ENCODE peak calls at places on chromosome 20, in nine cellular contexts. One of them, this sample, is unnamed.

GRCh38 chr20:41508335-41508734 is 109.8 kb downstream of the CHD6 start:
- DNase-seq in OCI-LY7: no peak
- DNase-seq in substantia nigra: no peak
- DNase-seq in tibial nerve: no peak
- DNase-seq in ascending aorta: no peak
- DNase-seq in heart right ventricle: no peak
- DNase-seq in lower lobe of right lung: no peak
- DNase-seq in brain microvascular endothelial cell: no peak
- DNase-seq in GM23248: no peak
- DNase-seq in this sample: no peak

GRCh38 chr20:46398963-46399362 is 7.5 kb downstream of the ELMO2 start:
- DNase-seq in OCI-LY7: no peak
- DNase-seq in substantia nigra: no peak
- DNase-seq in tibial nerve: no peak
- DNase-seq in ascending aorta: no peak
- DNase-seq in heart right ventricle: no peak
- DNase-seq in lower lobe of right lung: no peak
- DNase-seq in brain microvascular endothelial cell: no peak
- DNase-seq in GM23248: no peak
- DNase-seq in this sample: no peak

GRCh38 chr20:34706022-34706875 is 2.1 kb downstream of the TP53INP2 start:
- DNase-seq in OCI-LY7: no peak
- DNase-seq in substantia nigra: no peak
- DNase-seq in tibial nerve: no peak
- DNase-seq in ascending aorta: no peak
- DNase-seq in heart right ventricle: no peak
- DNase-seq in lower lobe of right lung: no peak
- DNase-seq in brain microvascular endothelial cell: no peak
- DNase-seq in GM23248: no peak
- DNase-seq in this sample: no peak

GRCh38 chr20:13060327-13060726 is 51.6 kb downstream of the SPTLC3 start:
- DNase-seq in OCI-LY7: no peak
- DNase-seq in substantia nigra: no peak
- DNase-seq in tibial nerve: no peak
- DNase-seq in ascending aorta: no peak
- DNase-seq in heart right ventricle: no peak
- DNase-seq in lower lobe of right lung: no peak
- DNase-seq in brain microvascular endothelial cell: no peak
- DNase-seq in GM23248: no peak
- DNase-seq in this sample: no peak

GRCh38 chr20:48630342-48631075 is 197.3 kb downstream of the PREX1 start:
- DNase-seq in OCI-LY7: no peak
- DNase-seq in substantia nigra: no peak
- DNase-seq in tibial nerve: no peak
- DNase-seq in ascending aorta: no peak
- DNase-seq in heart right ventricle: no peak
- DNase-seq in lower lobe of right lung: peak
- DNase-seq in brain microvascular endothelial cell: no peak
- DNase-seq in GM23248: no peak
- DNase-seq in this sample: peak

GRCh38 chr20:46304361-46304760 is 3.9 kb downstream of the CDH22 start:
- DNase-seq in OCI-LY7: no peak
- DNase-seq in substantia nigra: no peak
- DNase-seq in tibial nerve: no peak
- DNase-seq in ascending aorta: no peak
- DNase-seq in heart right ventricle: no peak
- DNase-seq in lower lobe of right lung: no peak
- DNase-seq in brain microvascular endothelial cell: no peak
- DNase-seq in GM23248: no peak
- DNase-seq in this sample: no peak

GRCh38 chr20:32285621-32286334 is 8.3 kb downstream of the KIF3B start:
- DNase-seq in OCI-LY7: peak
- DNase-seq in substantia nigra: no peak
- DNase-seq in tibial nerve: no peak
- DNase-seq in ascending aorta: no peak
- DNase-seq in heart right ventricle: peak
- DNase-seq in lower lobe of right lung: no peak
- DNase-seq in brain microvascular endothelial cell: peak
- DNase-seq in GM23248: peak
- DNase-seq in this sample: no peak

GRCh38 chr20:11453430-11453829 is 464.3 kb upstream of the BTBD3 start:
- DNase-seq in OCI-LY7: no peak
- DNase-seq in substantia nigra: no peak
- DNase-seq in tibial nerve: no peak
- DNase-seq in ascending aorta: no peak
- DNase-seq in heart right ventricle: no peak
- DNase-seq in lower lobe of right lung: no peak
- DNase-seq in brain microvascular endothelial cell: peak
- DNase-seq in GM23248: peak
- DNase-seq in this sample: no peak

GRCh38 chr20:62501801-62502495 is 26.2 kb upstream of the GATA5 start:
- DNase-seq in OCI-LY7: no peak
- DNase-seq in substantia nigra: no peak
- DNase-seq in tibial nerve: no peak
- DNase-seq in ascending aorta: peak
- DNase-seq in heart right ventricle: no peak
- DNase-seq in lower lobe of right lung: no peak
- DNase-seq in brain microvascular endothelial cell: peak
- DNase-seq in GM23248: peak
- DNase-seq in this sample: no peak

GRCh38 chr20:31691646-31692275 is 30.9 kb downstream of the BCL2L1 start:
- DNase-seq in OCI-LY7: peak
- DNase-seq in substantia nigra: no peak
- DNase-seq in tibial nerve: no peak
- DNase-seq in ascending aorta: no peak
- DNase-seq in heart right ventricle: no peak
- DNase-seq in lower lobe of right lung: no peak
- DNase-seq in brain microvascular endothelial cell: no peak
- DNase-seq in GM23248: peak
- DNase-seq in this sample: no peak

GRCh38 chr20:47269309-47270165 is 87.0 kb downstream of the ZMYND8 start:
- DNase-seq in OCI-LY7: no peak
- DNase-seq in substantia nigra: no peak
- DNase-seq in tibial nerve: no peak
- DNase-seq in ascending aorta: no peak
- DNase-seq in heart right ventricle: no peak
- DNase-seq in lower lobe of right lung: no peak
- DNase-seq in brain microvascular endothelial cell: no peak
- DNase-seq in GM23248: peak
- DNase-seq in this sample: no peak

GRCh38 chr20:61391812-61392520 is 139.9 kb downstream of the CDH4 start:
- DNase-seq in OCI-LY7: no peak
- DNase-seq in substantia nigra: no peak
- DNase-seq in tibial nerve: no peak
- DNase-seq in ascending aorta: no peak
- DNase-seq in heart right ventricle: no peak
- DNase-seq in lower lobe of right lung: no peak
- DNase-seq in brain microvascular endothelial cell: no peak
- DNase-seq in GM23248: peak
- DNase-seq in this sample: no peak

GRCh38 chr20:8447262-8448120 is 315.4 kb downstream of the PLCB1 start:
- DNase-seq in OCI-LY7: no peak
- DNase-seq in substantia nigra: no peak
- DNase-seq in tibial nerve: no peak
- DNase-seq in ascending aorta: no peak
- DNase-seq in heart right ventricle: no peak
- DNase-seq in lower lobe of right lung: no peak
- DNase-seq in brain microvascular endothelial cell: no peak
- DNase-seq in GM23248: no peak
- DNase-seq in this sample: no peak

GRCh38 chr20:419556-420168 is 11.6 kb downstream of the RBCK1 start:
- DNase-seq in OCI-LY7: peak
- DNase-seq in substantia nigra: no peak
- DNase-seq in tibial nerve: no peak
- DNase-seq in ascending aorta: no peak
- DNase-seq in heart right ventricle: no peak
- DNase-seq in lower lobe of right lung: no peak
- DNase-seq in brain microvascular endothelial cell: no peak
- DNase-seq in GM23248: no peak
- DNase-seq in this sample: no peak

GRCh38 chr20:36471885-36472642 is 69.3 kb upstream of the MYL9 start:
- DNase-seq in OCI-LY7: no peak
- DNase-seq in substantia nigra: no peak
- DNase-seq in tibial nerve: no peak
- DNase-seq in ascending aorta: no peak
- DNase-seq in heart right ventricle: no peak
- DNase-seq in lower lobe of right lung: no peak
- DNase-seq in brain microvascular endothelial cell: no peak
- DNase-seq in GM23248: no peak
- DNase-seq in this sample: no peak

GRCh38 chr20:36474563-36474962 is 66.8 kb upstream of the MYL9 start:
- DNase-seq in OCI-LY7: no peak
- DNase-seq in substantia nigra: no peak
- DNase-seq in tibial nerve: no peak
- DNase-seq in ascending aorta: no peak
- DNase-seq in heart right ventricle: no peak
- DNase-seq in lower lobe of right lung: no peak
- DNase-seq in brain microvascular endothelial cell: no peak
- DNase-seq in GM23248: no peak
- DNase-seq in this sample: no peak

GRCh38 chr20:36472656-36473071 is 68.7 kb upstream of the MYL9 start:
- DNase-seq in OCI-LY7: no peak
- DNase-seq in substantia nigra: no peak
- DNase-seq in tibial nerve: no peak
- DNase-seq in ascending aorta: no peak
- DNase-seq in heart right ventricle: peak
- DNase-seq in lower lobe of right lung: peak
- DNase-seq in brain microvascular endothelial cell: no peak
- DNase-seq in GM23248: peak
- DNase-seq in this sample: peak

GRCh38 chr20:36470482-36471062 is 70.7 kb upstream of the MYL9 start:
- DNase-seq in OCI-LY7: peak
- DNase-seq in substantia nigra: no peak
- DNase-seq in tibial nerve: no peak
- DNase-seq in ascending aorta: no peak
- DNase-seq in heart right ventricle: no peak
- DNase-seq in lower lobe of right lung: no peak
- DNase-seq in brain microvascular endothelial cell: no peak
- DNase-seq in GM23248: no peak
- DNase-seq in this sample: no peak

DNA sequence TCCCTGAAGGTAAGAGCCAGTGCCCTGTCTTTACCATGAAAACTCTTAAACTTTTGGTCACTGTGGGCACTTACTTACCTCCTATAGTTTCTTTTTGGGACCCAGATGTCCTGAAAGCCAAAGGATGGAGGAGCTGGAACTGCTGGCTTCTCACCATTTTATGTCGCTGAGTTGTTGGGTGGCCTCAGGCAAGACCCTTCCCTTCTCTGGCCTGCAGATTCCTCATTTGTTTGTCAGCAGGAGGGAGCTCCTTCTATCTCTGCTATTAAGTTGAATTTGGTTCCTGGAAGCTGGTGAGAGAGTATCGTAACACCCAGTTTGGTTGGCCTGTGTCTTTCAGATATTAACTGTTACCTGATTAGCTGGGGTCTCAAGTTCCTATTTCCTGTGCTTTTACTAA is 68.2 kb upstream of the MYL9 start:
- DNase-seq in OCI-LY7: no peak
- DNase-seq in substantia nigra: no peak
- DNase-seq in tibial nerve: no peak
- DNase-seq in ascending aorta: no peak
- DNase-seq in heart right ventricle: no peak
- DNase-seq in lower lobe of right lung: no peak
- DNase-seq in brain microvascular endothelial cell: no peak
- DNase-seq in GM23248: no peak
- DNase-seq in this sample: no peak
- H3K27ac ChIP-seq in OCI-LY7: peak
- H3K27ac ChIP-seq in substantia nigra: no peak
- H3K27ac ChIP-seq in tibial nerve: peak
- H3K27ac ChIP-seq in ascending aorta: peak
- H3K27ac ChIP-seq in heart right ventricle: peak
- H3K27ac ChIP-seq in lower lobe of right lung: peak
- H3K27ac ChIP-seq in brain microvascular endothelial cell: no peak
- H3K27ac ChIP-seq in GM23248: peak
- H3K27ac ChIP-seq in this sample: peak

DNA sequence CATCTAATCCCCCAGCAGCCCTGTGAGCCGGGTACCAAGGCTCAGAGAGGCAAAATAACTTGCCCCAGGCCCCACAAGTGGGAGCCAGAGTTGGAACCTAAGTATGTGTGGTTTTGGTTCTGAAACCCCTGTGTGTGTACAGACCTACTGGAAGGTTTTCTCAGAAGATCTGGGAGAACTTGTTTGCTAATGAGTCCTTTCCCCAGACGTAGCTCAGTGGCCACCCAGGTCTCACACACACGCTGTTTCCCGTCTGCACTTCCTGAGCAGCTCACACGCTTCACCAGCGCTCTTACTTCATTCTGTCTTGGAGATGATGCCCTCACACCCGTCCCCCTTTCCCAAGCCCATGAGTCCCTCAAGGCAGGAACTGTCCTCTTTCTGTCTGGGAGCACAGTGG is 8.2 kb downstream of the CCN5 start:
- DNase-seq in OCI-LY7: no peak
- DNase-seq in substantia nigra: no peak
- DNase-seq in tibial nerve: no peak
- DNase-seq in ascending aorta: no peak
- DNase-seq in heart right ventricle: no peak
- DNase-seq in lower lobe of right lung: peak
- DNase-seq in brain microvascular endothelial cell: no peak
- DNase-seq in GM23248: no peak
- DNase-seq in this sample: peak
- H3K27ac ChIP-seq in OCI-LY7: no peak
- H3K27ac ChIP-seq in substantia nigra: no peak
- H3K27ac ChIP-seq in tibial nerve: no peak
- H3K27ac ChIP-seq in ascending aorta: no peak
- H3K27ac ChIP-seq in heart right ventricle: no peak
- H3K27ac ChIP-seq in lower lobe of right lung: no peak
- H3K27ac ChIP-seq in brain microvascular endothelial cell: no peak
- H3K27ac ChIP-seq in GM23248: no peak
- H3K27ac ChIP-seq in this sample: no peak

DNA sequence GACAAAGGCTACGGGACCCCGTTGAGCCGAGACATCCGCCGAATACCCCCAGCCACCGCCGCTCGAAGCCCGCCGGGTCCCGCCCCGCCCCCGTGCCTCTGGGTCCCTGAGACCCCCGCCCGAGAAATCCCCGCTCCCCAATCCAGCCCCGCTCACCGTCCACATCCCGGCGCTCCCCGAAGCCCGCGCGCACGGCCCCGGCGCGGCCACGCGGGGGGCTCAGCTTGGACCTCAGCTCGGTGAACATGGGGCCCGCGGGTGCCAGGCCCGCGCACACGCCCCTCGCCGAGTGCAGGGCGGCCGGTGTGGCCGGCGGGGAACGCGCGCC is 257 bp downstream of the SAMD10 start:
- DNase-seq in OCI-LY7: no peak
- DNase-seq in substantia nigra: no peak
- DNase-seq in tibial nerve: no peak
- DNase-seq in ascending aorta: no peak
- DNase-seq in heart right ventricle: no peak
- DNase-seq in lower lobe of right lung: no peak
- DNase-seq in brain microvascular endothelial cell: no peak
- DNase-seq in GM23248: no peak
- DNase-seq in this sample: peak
- H3K27ac ChIP-seq in OCI-LY7: peak
- H3K27ac ChIP-seq in substantia nigra: no peak
- H3K27ac ChIP-seq in tibial nerve: no peak
- H3K27ac ChIP-seq in ascending aorta: no peak
- H3K27ac ChIP-seq in heart right ventricle: peak
- H3K27ac ChIP-seq in lower lobe of right lung: peak
- H3K27ac ChIP-seq in brain microvascular endothelial cell: no peak
- H3K27ac ChIP-seq in GM23248: no peak
- H3K27ac ChIP-seq in this sample: peak

GRCh38 chr20:14284443-14284842 is 53.0 kb downstream of the FLRT3 start:
- DNase-seq in OCI-LY7: no peak
- DNase-seq in substantia nigra: no peak
- DNase-seq in tibial nerve: no peak
- DNase-seq in ascending aorta: no peak
- DNase-seq in heart right ventricle: no peak
- DNase-seq in lower lobe of right lung: no peak
- DNase-seq in brain microvascular endothelial cell: no peak
- DNase-seq in GM23248: no peak
- DNase-seq in this sample: no peak

GRCh38 chr20:14282140-14282539 is 55.3 kb downstream of the FLRT3 start:
- DNase-seq in OCI-LY7: no peak
- DNase-seq in substantia nigra: no peak
- DNase-seq in tibial nerve: no peak
- DNase-seq in ascending aorta: no peak
- DNase-seq in heart right ventricle: no peak
- DNase-seq in lower lobe of right lung: no peak
- DNase-seq in brain microvascular endothelial cell: no peak
- DNase-seq in GM23248: no peak
- DNase-seq in this sample: no peak
- H3K27ac ChIP-seq in OCI-LY7: no peak
- H3K27ac ChIP-seq in substantia nigra: no peak
- H3K27ac ChIP-seq in tibial nerve: no peak
- H3K27ac ChIP-seq in ascending aorta: no peak
- H3K27ac ChIP-seq in heart right ventricle: no peak
- H3K27ac ChIP-seq in lower lobe of right lung: no peak
- H3K27ac ChIP-seq in brain microvascular endothelial cell: no peak
- H3K27ac ChIP-seq in GM23248: no peak
- H3K27ac ChIP-seq in this sample: no peak